ENCODE peak calls at places on chromosomes 7 and 10, in seven cellular contexts. One of them, this sample, is unnamed.

GRCh38 chr7:50657341-50657873 is 92.2 kb upstream of the DDC start:
- DNase-seq in tibial artery: peak; percentile 91
- DNase-seq in choroid plexus epithelial cell: peak; percentile 67
- DNase-seq in prostate gland: peak; percentile 71
- DNase-seq in HT-29: no peak
- DNase-seq in effector CD4-positive, alpha-beta T cell: no peak
- DNase-seq in fibroblast of mammary gland: peak; percentile 95
- DNase-seq in this sample: no peak

GRCh38 chr7:108167460-108167859 is 37.3 kb upstream of the LAMB4 start:
- DNase-seq in tibial artery: no peak
- DNase-seq in choroid plexus epithelial cell: no peak
- DNase-seq in prostate gland: no peak
- DNase-seq in HT-29: no peak
- DNase-seq in effector CD4-positive, alpha-beta T cell: no peak
- DNase-seq in fibroblast of mammary gland: peak; percentile 64
- DNase-seq in this sample: no peak

GRCh38 chr10:25896421-25896820 is 37.6 kb upstream of the MYO3A start:
- DNase-seq in tibial artery: no peak
- DNase-seq in choroid plexus epithelial cell: no peak
- DNase-seq in prostate gland: no peak
- DNase-seq in HT-29: no peak
- DNase-seq in effector CD4-positive, alpha-beta T cell: no peak
- DNase-seq in fibroblast of mammary gland: no peak
- DNase-seq in this sample: no peak

GRCh38 chr7:2626498-2627117 is 5.2 kb upstream of the TTYH3 start:
- DNase-seq in tibial artery: no peak
- DNase-seq in choroid plexus epithelial cell: no peak
- DNase-seq in prostate gland: no peak
- DNase-seq in HT-29: no peak
- DNase-seq in effector CD4-positive, alpha-beta T cell: no peak
- DNase-seq in fibroblast of mammary gland: peak; percentile 70
- DNase-seq in this sample: no peak

GRCh38 chr7:84953294-84953693 is 233.6 kb downstream of the SEMA3D start:
- DNase-seq in tibial artery: no peak
- DNase-seq in choroid plexus epithelial cell: peak; percentile 7
- DNase-seq in prostate gland: no peak
- DNase-seq in HT-29: no peak
- DNase-seq in effector CD4-positive, alpha-beta T cell: no peak
- DNase-seq in fibroblast of mammary gland: no peak
- DNase-seq in this sample: no peak

GRCh38 chr7:153523320-153524015 is 528.7 kb upstream of the DPP6 start:
- DNase-seq in tibial artery: no peak
- DNase-seq in choroid plexus epithelial cell: no peak
- DNase-seq in prostate gland: no peak
- DNase-seq in HT-29: no peak
- DNase-seq in effector CD4-positive, alpha-beta T cell: no peak
- DNase-seq in fibroblast of mammary gland: no peak
- DNase-seq in this sample: no peak

GRCh38 chr7:42980514-42980913 is 48.3 kb downstream of the MRPL32 start:
- DNase-seq in tibial artery: no peak
- DNase-seq in choroid plexus epithelial cell: no peak
- DNase-seq in prostate gland: no peak
- DNase-seq in HT-29: no peak
- DNase-seq in effector CD4-positive, alpha-beta T cell: no peak
- DNase-seq in fibroblast of mammary gland: no peak
- DNase-seq in this sample: no peak

GRCh38 chr7:106279425-106280182 is 5.2 kb downstream of the NAMPT start:
- DNase-seq in tibial artery: no peak
- DNase-seq in choroid plexus epithelial cell: peak; percentile 0
- DNase-seq in prostate gland: no peak
- DNase-seq in HT-29: no peak
- DNase-seq in effector CD4-positive, alpha-beta T cell: no peak
- DNase-seq in fibroblast of mammary gland: no peak
- DNase-seq in this sample: no peak

GRCh38 chr10:30454744-30455498 is 20.9 kb downstream of the MAP3K8 start:
- DNase-seq in tibial artery: no peak
- DNase-seq in choroid plexus epithelial cell: peak; percentile 98
- DNase-seq in prostate gland: no peak
- DNase-seq in HT-29: no peak
- DNase-seq in effector CD4-positive, alpha-beta T cell: no peak
- DNase-seq in fibroblast of mammary gland: peak; percentile 95
- DNase-seq in this sample: no peak

This sample was measured in NCI-H1436 treated with DMSO at 0.1 percent for 48 hours.